ENCODE peak calls at places on chromosomes 11 and 22, in nine cellular contexts. K, P, U, V, E, S, R, Y and N are unnamed samples.
A peak's percentile ranks its signal among the peaks of the same experiment; 100 is the strongest.

GRCh38 chr11:36361901-36362391 is 65.9 kb downstream of the PRR5L start:
- DNase-seq in P (no peak), E (no peak), R (no peak), U (peak; percentile 94), S (no peak), Y (peak; percentile 94), V (no peak), K (peak; percentile 92), N (no peak)

GRCh38 chr11:27319065-27319464 is 44.0 kb downstream of the CCDC34 start:
- DNase-seq in E (no peak), K (peak; percentile 19), R (no peak), P (no peak), S (no peak), U (peak; percentile 69), Y (peak; percentile 75), V (no peak), N (peak; percentile 49)

GRCh38 chr11:65492637-65493366 is 6.0 kb upstream of the MALAT1 start:
- DNase-seq in R (peak; percentile 75), E (peak; percentile 90), P (peak; percentile 89), U (peak; percentile 92), V (peak; percentile 57), S (peak; percentile 73), K (no peak), Y (peak; percentile 81), N (no peak)

GRCh38 chr22:17501679-17502285 is 61.5 kb upstream of the SLC25A18 start:
- DNase-seq in Y (peak; percentile 63), R (no peak), U (peak; percentile 74), P (no peak), K (no peak), V (peak; percentile 85), E (peak; percentile 19), S (no peak), N (peak; percentile 79)

GRCh38 chr22:41030891-41031290 is 61.5 kb upstream of the EP300 start:
- DNase-seq in S (no peak), K (no peak), U (no peak), R (no peak), Y (peak; percentile 66), V (no peak), P (no peak), E (no peak), N (no peak)

GRCh38 chr11:96168623-96169022 is 174.4 kb downstream of the MAML2 start:
- DNase-seq in P (no peak), Y (peak; percentile 85), U (peak; percentile 93), K (peak; percentile 81), S (no peak), R (no peak), V (no peak), E (peak; percentile 18), N (no peak)

GRCh38 chr11:95764267-95764898 is 25.2 kb downstream of the FAM76B start:
- DNase-seq in E (no peak), S (no peak), P (no peak), Y (no peak), U (peak; percentile 60), V (peak; percentile 67), K (no peak), R (no peak), N (peak; percentile 72)

GRCh38 chr11:91248199-91248807 is 976.3 kb upstream of the FAT3 start:
- DNase-seq in U (peak; percentile 59), Y (peak; percentile 59), K (peak; percentile 1), R (no peak), E (no peak), S (no peak), P (no peak), V (peak; percentile 45), N (peak; percentile 55)

GRCh38 chr11:59556115-59556882 is 45.0 kb downstream of the OR4D9 start:
- DNase-seq in S (no peak), E (peak; percentile 45), P (peak; percentile 31), Y (peak; percentile 84), V (peak; percentile 52), R (no peak), U (peak; percentile 76), K (no peak), N (peak; percentile 54)

GRCh38 chr11:91305402-91305801 is 919.2 kb upstream of the FAT3 start:
- DNase-seq in V (no peak), P (no peak), K (no peak), S (no peak), Y (no peak), E (no peak), R (no peak), U (no peak), N (no peak)

GRCh38 chr11:132024587-132025295 is 654.3 kb downstream of the NTM start:
- DNase-seq in K (peak; percentile 91), E (no peak), P (no peak), U (peak; percentile 95), S (no peak), V (no peak), R (no peak), Y (peak; percentile 89), N (no peak)

GRCh38 chr11:2316169-2316962 is 14.6 kb downstream of the TSPAN32 start:
- DNase-seq in Y (no peak), P (no peak), K (no peak), E (no peak), R (no peak), V (no peak), U (no peak), S (no peak), N (no peak)

GRCh38 chr11:65135633-65136145 is 1.4 kb upstream of the SYVN1 start:
- DNase-seq in Y (no peak), P (no peak), U (no peak), E (no peak), R (no peak), K (no peak), V (no peak), S (no peak), N (peak; percentile 23)

GRCh38 chr11:94638902-94639373 is 71.8 kb downstream of the PIWIL4 start:
- DNase-seq in P (no peak), R (no peak), Y (peak; percentile 48), E (no peak), V (no peak), S (no peak), U (peak; percentile 47), K (no peak), N (peak; percentile 20)

DNA sequence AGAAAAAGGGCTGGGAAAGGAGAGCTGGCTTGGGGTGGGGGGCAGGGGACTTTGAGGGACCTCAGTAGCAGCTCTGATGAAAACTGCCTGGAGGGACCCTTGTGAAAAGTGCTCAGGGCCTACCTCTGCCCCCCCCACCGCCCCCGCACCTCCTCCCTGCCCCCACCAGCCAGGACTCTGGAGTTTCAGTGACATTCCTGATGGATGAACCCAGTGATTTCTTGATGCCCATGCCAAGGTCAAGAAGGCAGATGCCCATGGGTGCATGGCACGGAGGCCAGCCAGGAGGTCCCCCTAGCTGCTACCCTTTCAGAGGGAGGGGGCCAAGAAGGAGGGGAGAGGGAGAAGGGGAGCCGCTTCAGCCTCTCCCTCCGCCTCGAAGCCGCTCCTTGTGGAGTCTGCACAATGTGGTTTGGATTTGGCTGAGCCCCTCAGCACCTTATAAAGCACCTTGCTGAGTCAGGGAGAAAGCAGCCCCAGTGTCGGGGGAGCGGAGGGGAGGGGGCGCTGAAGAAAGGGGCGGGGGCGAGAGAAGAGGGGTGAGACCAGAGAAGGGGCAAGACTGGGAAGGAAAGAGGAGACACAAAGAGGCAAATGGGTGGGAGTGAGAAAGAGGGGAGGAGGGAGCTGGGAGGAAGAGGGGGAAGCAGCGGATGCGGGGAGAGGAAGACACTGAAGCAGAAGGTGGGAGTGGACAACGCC is 2.1 kb upstream of the CLCF1 start:
- DNase-seq in E (no peak), K (no peak), R (no peak), V (no peak), P (no peak), S (no peak), Y (no peak), U (no peak), N (no peak)
- H3K4me3 ChIP-seq in E (no peak overlapping the region), K (peak overlapping the region; percentile 11), R (no peak overlapping the region), V (no peak overlapping the region), P (no peak overlapping the region), S (no peak overlapping the region), Y (no peak overlapping the region), U (no peak overlapping the region), N (no peak overlapping the region)

DNA sequence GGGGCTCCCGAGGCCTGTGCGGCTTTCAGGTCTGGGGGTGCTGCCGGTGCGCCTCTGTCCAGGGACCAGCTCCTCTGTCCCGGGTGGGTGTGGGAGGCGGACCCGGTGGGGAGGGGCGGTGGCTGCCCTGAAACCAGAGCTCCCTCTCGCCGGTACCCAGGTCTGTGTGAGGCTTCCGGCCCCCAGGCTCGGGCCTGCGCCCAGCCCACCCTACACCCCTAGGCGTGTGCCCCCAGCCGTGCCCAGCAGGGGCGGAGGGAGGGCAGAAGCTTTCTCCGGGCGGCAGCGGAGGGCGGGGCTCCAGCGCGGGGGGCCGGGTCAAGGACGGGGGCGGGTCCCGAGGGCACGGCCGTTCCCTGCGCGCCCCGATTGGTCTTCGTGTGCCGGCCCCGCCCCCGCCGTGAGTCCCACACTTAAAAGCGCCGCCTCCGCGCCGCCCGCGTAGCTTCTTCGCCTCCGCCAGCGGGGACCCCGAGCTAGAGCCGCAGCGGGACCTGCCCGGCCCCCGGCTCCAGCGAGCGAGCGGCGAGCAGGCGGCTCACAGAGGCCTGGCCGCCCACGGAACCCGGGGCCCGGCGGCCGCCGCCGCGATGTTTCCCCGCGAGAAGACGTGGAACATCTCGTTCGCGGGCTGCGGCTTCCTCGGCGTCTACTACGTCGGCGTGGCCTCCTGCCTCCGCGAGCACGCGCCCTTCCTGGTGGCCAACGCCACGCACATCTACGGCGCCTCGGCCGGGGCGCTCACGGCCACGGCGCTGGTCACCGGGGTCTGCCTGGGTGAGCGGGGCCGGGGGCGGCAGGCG is 616 bp downstream of the PNPLA2 start:
- DNase-seq in K (no peak), E (peak; percentile 95), U (peak; percentile 92), S (peak; percentile 70), P (peak; percentile 95), Y (peak; percentile 64), V (peak; percentile 95), R (peak; percentile 95), N (peak; percentile 94)
- H3K4me3 ChIP-seq in K (peak overlapping the region; percentile 85), E (peak overlapping the region; percentile 98), U (peak overlapping the region; percentile 61), S (peak overlapping the region; percentile 98), P (peak overlapping the region; percentile 91), Y (peak overlapping the region; percentile 52), V (peak overlapping the region; percentile 76), R (peak overlapping the region; percentile 94), N (peak overlapping the region; percentile 78)

DNA sequence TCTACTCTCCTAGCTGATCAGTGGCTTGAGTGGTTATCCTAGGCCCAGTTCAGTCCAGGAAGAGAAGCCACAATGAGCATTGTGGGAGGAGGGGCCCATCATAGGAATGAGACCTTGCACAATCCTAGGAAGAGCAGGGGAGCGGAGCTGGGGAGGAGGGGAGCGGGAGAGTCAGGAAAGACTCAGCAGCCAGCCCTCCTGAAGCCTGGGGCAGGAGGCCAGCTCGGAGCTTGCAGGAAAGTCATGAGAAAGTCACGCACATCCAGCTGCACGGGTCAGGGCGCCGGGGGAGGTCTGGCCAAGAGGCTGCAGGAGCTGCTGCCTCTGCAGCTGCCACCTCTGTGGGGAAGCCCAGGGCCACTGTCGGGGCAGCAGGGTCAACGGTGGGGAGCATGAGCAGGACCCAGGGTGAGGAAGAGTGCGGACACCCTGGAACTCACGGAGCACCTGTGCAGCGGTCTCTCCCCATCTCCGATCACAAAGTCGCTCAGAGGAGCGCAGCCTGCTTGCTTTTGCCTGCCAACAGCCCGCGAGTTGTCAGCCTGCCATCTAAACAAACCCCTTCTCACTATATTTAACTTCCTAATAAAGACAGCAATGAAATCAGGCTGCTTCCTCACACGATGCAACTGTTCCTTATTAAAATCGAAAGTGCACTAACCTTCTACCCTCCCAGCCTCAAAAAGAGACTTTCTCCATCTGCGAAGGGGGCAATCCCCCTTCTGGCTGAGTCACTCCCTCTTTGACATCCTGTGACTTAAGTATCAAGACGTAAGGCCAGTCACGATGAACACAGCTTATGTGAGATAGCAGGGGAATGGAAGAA is 52.8 kb upstream of the RTL6 start:
- DNase-seq in V (no peak), U (peak; percentile 38), K (no peak), P (peak; percentile 72), E (no peak), Y (peak; percentile 82), R (peak; percentile 69), S (no peak), N (no peak)
- H3K4me3 ChIP-seq in V (no peak overlapping the region), U (no peak overlapping the region), K (no peak overlapping the region), P (peak overlapping the region; percentile 61), E (peak overlapping the region; percentile 25), Y (peak overlapping the region; percentile 22), R (peak overlapping the region; percentile 49), S (peak overlapping the region; percentile 47), N (no peak overlapping the region)

GRCh38 chr22:38080847-38081635 is 2.9 kb downstream of the SLC16A8 start:
- DNase-seq in V (no peak), K (no peak), R (peak; percentile 59), P (peak; percentile 41), Y (no peak), U (peak; percentile 43), S (no peak), E (no peak), N (no peak)
- H3K4me3 ChIP-seq in V (no peak overlapping the region), K (peak overlapping the region; percentile 24), R (peak overlapping the region; percentile 46), P (peak overlapping the region; percentile 65), Y (peak overlapping the region; percentile 31), U (peak overlapping the region; percentile 37), S (peak overlapping the region; percentile 70), E (peak overlapping the region; percentile 46), N (no peak overlapping the region)